ENCODE peak calls at places on chromosomes 6 and 20, in eight cellular contexts. Q is GF-D8; U is CD8-positive, alpha-beta T cell; N is cardiac muscle cell; R is stromal cell of bone marrow; C is neuronal stem cell; P is activated CD4-positive, alpha-beta T cell treated with anti-CD3 and anti-CD28 coated beads, Interleukin-2, amount 50 U/mL, for 1 hour; J is cerebellar cortex. L is an unnamed sample.

GRCh38 chr6:85008311-85009015 is 244.1 kb upstream of the TBX18 start:
- DNase-seq in Q (no peak), U (no peak), N (peak; percentile 70), R (peak; percentile 64), C (no peak), P (no peak), J (no peak), L (peak; percentile 3)

GRCh38 chr6:44035621-44036020 is 91.6 kb downstream of the MRPL14 start:
- DNase-seq in Q (no peak), U (no peak), N (peak; percentile 42), R (peak; percentile 69), C (no peak), P (no peak), J (no peak), L (no peak)

GRCh38 chr20:17898548-17898994 is 70.0 kb downstream of the SNX5 start:
- DNase-seq in Q (no peak), U (peak; percentile 75), N (peak; percentile 82), R (peak; percentile 55), C (peak; percentile 50), P (peak; percentile 60), J (peak; percentile 50), L (peak; percentile 82)

GRCh38 chr6:130577178-130577919 is 211.5 kb downstream of the TMEM200A start:
- DNase-seq in Q (no peak), U (no peak), N (no peak), R (no peak), C (no peak), P (no peak), J (no peak), L (no peak)

GRCh38 chr6:149314325-149314724 is 3.2 kb upstream of the TAB2 start:
- DNase-seq in Q (no peak), U (no peak), N (no peak), R (no peak), C (no peak), P (no peak), J (no peak), L (no peak)

GRCh38 chr20:37524859-37525708 is 2.6 kb downstream of the BLCAP start:
- DNase-seq in Q (no peak), U (no peak), N (peak; percentile 39), R (no peak), C (no peak), P (no peak), J (no peak), L (no peak)

GRCh38 chr6:130961148-130961547 is 101.9 kb downstream of the EPB41L2 start:
- DNase-seq in Q (no peak), U (no peak), N (no peak), R (no peak), C (no peak), P (no peak), J (no peak), L (no peak)

GRCh38 chr20:35316086-35316485 is 23.9 kb upstream of the FAM83C start:
- DNase-seq in Q (no peak), U (no peak), N (no peak), R (no peak), C (no peak), P (no peak), J (no peak), L (no peak)

GRCh38 chr6:35603326-35604202 is 85.2 kb downstream of the FKBP5 start:
- DNase-seq in Q (no peak), U (no peak), N (peak; percentile 47), R (no peak), C (no peak), P (no peak), J (no peak), L (no peak)

GRCh38 chr6:27839303-27840081 is 72.7 kb downstream of the OR2B2 start:
- DNase-seq in Q (no peak), U (no peak), N (peak; percentile 76), R (peak; percentile 87), C (no peak), P (no peak), J (peak; percentile 42), L (peak; percentile 84)

GRCh38 chr20:4545526-4545925 is 176.2 kb upstream of the PRND start:
- DNase-seq in Q (no peak), U (no peak), N (peak; percentile 30), R (no peak), C (no peak), P (no peak), J (no peak), L (no peak)

GRCh38 chr6:10101551-10102252 is 313.2 kb downstream of the TFAP2A start:
- DNase-seq in Q (no peak), U (no peak), N (no peak), R (no peak), C (no peak), P (no peak), J (no peak), L (no peak)

GRCh38 chr20:37596168-37596567 is 68.5 kb upstream of the BLCAP start:
- DNase-seq in Q (no peak), U (no peak), N (no peak), R (no peak), C (no peak), P (no peak), J (no peak), L (no peak)

GRCh38 chr20:57167971-57168693 is 98.3 kb downstream of the BMP7 start:
- DNase-seq in Q (no peak), U (no peak), N (no peak), R (no peak), C (no peak), P (no peak), J (peak; percentile 42), L (peak; percentile 79)

GRCh38 chr6:151071295-151071694 is 168.5 kb upstream of the AKAP12 start:
- DNase-seq in Q (no peak), U (no peak), N (peak; percentile 89), R (peak; percentile 91), C (no peak), P (no peak), J (no peak), L (no peak)

GRCh38 chr6:148869589-148869988 is 122.8 kb downstream of the UST start:
- DNase-seq in Q (no peak), U (no peak), N (peak; percentile 62), R (peak; percentile 88), C (no peak), P (no peak), J (no peak), L (no peak)

GRCh38 chr20:49905415-49906091 is 9.8 kb downstream of the SPATA2 start:
- DNase-seq in Q (no peak), U (no peak), N (no peak), R (no peak), C (no peak), P (no peak), J (no peak), L (no peak)

GRCh38 chr6:53055873-53056272 is 9.3 kb upstream of the FBXO9 start:
- DNase-seq in Q (no peak), U (no peak), N (no peak), R (no peak), C (no peak), P (no peak), J (no peak), L (no peak)

GRCh38 chr6:21263531-21264287 is 329.8 kb upstream of the SOX4 start:
- DNase-seq in Q (no peak), U (no peak), N (peak; percentile 43), R (peak; percentile 73), C (no peak), P (no peak), J (no peak), L (peak; percentile 88)